ENCODE peak calls at places on chromosomes 1 and 21, in six cellular contexts. E, J, B, R, T and K are unnamed samples.

GRCh38 chr1:220732621-220733020 is 15.5 kb upstream of the MTARC2 start:
- DNase-seq in E (no peak), J (no peak), B (no peak), R (no peak), T (no peak), K (no peak)

GRCh38 chr1:205480349-205481278 is 23.9 kb upstream of the CDK18 start:
- DNase-seq in E (no peak), J (no peak), B (no peak), R (no peak), T (peak), K (no peak)

GRCh38 chr1:175422122-175422521 is 229.5 kb upstream of the KIAA0040 start:
- DNase-seq in E (no peak), J (no peak), B (no peak), R (no peak), T (no peak), K (no peak)

GRCh38 chr1:22978299-22978698 is 5.6 kb upstream of the LACTBL1 start:
- DNase-seq in E (no peak), J (no peak), B (no peak), R (no peak), T (no peak), K (no peak)

GRCh38 chr1:16615253-16616252 is 2.2 kb upstream of the NBPF1 start:
- DNase-seq in E (no peak), J (no peak), B (peak), R (no peak), T (no peak), K (no peak)

GRCh38 chr1:190172636-190173410 is 304.8 kb downstream of the BRINP3 start:
- DNase-seq in E (no peak), J (no peak), B (no peak), R (peak), T (no peak), K (no peak)

GRCh38 chr21:33655591-33656221 is 13.4 kb downstream of the ITSN1 start:
- DNase-seq in E (no peak), J (no peak), B (peak), R (no peak), T (no peak), K (no peak)

GRCh38 chr1:41955461-41956159 is 36.9 kb upstream of the HIVEP3 start:
- DNase-seq in E (no peak), J (peak), B (no peak), R (no peak), T (peak), K (no peak)

GRCh38 chr1:198620951-198621824 is 17.7 kb upstream of the PTPRC start:
- DNase-seq in E (no peak), J (no peak), B (no peak), R (no peak), T (peak), K (peak)

GRCh38 chr1:224219612-224220011 is 36.6 kb downstream of the DEGS1 start:
- DNase-seq in E (no peak), J (no peak), B (no peak), R (no peak), T (no peak), K (no peak)

GRCh38 chr1:110477041-110477440 is 26.1 kb downstream of the PROK1 start:
- DNase-seq in E (peak), J (no peak), B (no peak), R (no peak), T (no peak), K (no peak)

GRCh38 chr21:46149205-46149901 is 6.0 kb downstream of the FTCD start:
- DNase-seq in E (peak), J (no peak), B (no peak), R (no peak), T (no peak), K (no peak)

GRCh38 chr1:155202198-155202597 is 5.5 kb downstream of the THBS3 start:
- DNase-seq in E (no peak), J (no peak), B (no peak), R (no peak), T (no peak), K (no peak)

GRCh38 chr1:50989694-50990093 is 19.6 kb downstream of the CDKN2C start:
- DNase-seq in E (no peak), J (no peak), B (no peak), R (no peak), T (no peak), K (no peak)

GRCh38 chr21:36113647-36114428 is 21.0 kb upstream of the CBR3 start:
- DNase-seq in E (peak), J (no peak), B (no peak), R (no peak), T (no peak), K (peak)

GRCh38 chr1:244388961-244389360 is 62.7 kb downstream of the ADSS2 start:
- DNase-seq in E (no peak), J (no peak), B (no peak), R (no peak), T (no peak), K (no peak)

GRCh38 chr1:63665824-63666223 is 72.6 kb downstream of the PGM1 start:
- DNase-seq in E (no peak), J (no peak), B (no peak), R (no peak), T (no peak), K (no peak)
- TF ChIP-seq POLR2AphosphoS5 in E (no peak), J (no peak), B (no peak), R (no peak), T (no peak), K (no peak)

DNA sequence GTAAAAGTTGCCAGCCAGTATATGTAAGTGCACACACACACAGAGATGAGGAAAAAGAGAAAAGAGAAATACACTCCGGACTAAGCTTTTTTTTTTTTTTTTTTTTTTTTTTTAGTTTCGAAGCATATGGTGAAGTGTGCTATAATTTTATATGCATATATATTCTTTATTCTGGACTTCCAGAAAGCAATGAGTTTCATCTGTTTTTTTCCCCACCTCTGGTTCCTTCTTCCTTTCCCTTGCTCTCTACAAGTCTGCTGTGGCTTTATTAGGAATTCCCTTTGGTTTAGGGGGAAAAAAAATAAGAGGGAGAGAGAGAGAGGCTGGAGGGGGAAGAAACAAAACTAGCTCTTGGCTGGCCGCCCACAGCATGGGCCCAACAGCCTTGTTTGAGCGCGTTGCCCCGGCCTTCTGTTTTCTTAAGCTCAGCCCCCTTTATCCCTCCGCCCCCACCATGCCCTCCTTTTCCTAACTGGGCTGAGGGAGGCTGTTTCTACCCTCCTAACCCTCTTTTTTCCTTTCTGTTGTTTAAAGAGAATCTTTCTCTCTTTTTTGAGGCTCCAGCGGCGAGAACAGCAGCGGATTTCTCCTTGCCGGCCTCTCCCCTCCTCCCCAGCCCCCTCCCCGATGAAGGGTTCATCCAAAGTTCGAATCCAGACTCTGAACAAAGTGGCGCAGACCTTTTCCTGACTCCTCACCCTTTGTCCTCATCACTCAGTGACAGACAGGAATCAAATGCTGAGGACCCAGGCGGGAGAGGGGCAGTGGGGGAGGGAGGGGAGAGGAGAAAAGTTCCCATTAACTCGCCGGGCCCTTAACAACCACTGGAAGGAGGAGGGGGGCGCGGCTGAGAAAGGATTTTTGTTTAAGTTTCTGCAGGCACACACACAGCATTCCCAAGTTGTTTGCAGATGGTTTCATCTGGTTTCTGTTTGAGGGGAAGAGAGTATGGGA is 29.7 kb downstream of the PBX1 start:
- DNase-seq in E (no peak), J (no peak), B (no peak), R (peak), T (no peak), K (no peak)
- TF ChIP-seq GABPA in E (no peak), J (no peak), B (no peak), R (no peak), T (no peak), K (no peak)

GRCh38 chr21:15190837-15191236 is 126.0 kb upstream of the NRIP1 start:
- DNase-seq in E (no peak), J (no peak), B (no peak), R (no peak), T (no peak), K (no peak)
- TF ChIP-seq POLR2AphosphoS5 in E (no peak), J (no peak), B (no peak), R (no peak), T (no peak), K (no peak)

DNA sequence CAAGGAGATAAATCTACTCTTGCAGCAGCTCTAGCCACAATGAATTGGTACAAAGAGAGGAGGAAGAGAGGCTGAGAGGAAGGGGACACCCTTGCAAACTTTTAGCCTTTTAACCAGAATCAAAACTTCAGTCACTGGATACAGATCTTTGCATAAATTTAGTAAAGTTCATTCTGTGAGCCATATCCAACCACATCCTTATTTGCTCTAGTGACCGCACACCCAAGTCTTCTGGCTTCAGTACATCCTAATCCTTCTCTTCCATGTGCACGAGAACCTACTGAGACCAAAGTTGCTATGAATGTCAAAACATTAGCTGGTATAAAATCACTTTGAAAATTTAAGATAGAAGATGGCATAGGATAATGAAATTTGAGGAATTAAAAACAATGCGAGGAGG is 21.9 kb upstream of the PLD5 start:
- DNase-seq in E (no peak), J (no peak), B (no peak), R (no peak), T (no peak), K (no peak)
- TF ChIP-seq GABPA in E (no peak), J (no peak), B (no peak), R (no peak), T (no peak), K (no peak)

DNA sequence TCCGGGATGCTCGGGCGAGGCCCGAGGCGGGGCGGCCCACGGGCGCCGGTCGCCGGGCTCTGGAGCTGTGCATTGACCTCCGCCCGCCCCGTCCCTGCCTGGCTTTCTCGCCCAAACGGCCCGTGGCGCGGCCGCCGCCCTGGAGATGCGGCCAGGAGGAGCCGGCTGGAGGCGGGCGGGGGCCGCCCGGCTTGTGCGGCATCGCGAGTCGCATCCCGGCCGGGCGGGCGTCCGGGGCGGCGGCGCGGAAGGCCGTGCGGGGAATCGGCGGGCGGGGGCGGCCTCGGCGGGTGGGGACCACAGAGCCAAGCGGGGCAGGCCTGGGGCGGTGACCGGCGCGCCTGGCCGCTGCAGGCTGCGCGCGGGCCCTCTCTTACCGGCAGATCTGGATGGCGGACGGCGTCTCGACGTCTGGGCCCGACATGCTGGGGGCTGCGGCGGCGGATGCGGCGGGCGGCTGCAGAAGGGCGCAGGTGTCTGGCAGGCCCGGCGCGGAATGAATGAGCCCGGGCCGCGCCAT is 627 bp downstream of the ACOT7 start:
- DNase-seq in E (no peak), J (no peak), B (peak), R (no peak), T (no peak), K (no peak)
- TF ChIP-seq POLR2AphosphoS5 in E (peak), J (no peak), B (no peak), R (peak), T (no peak), K (no peak)

GRCh38 chr1:13583964-13584791 is 546 bp downstream of the PDPN start:
- DNase-seq in E (no peak), J (no peak), B (no peak), R (no peak), T (no peak), K (no peak)
- TF ChIP-seq GABPA in E (no peak), J (no peak), B (no peak), R (no peak), T (no peak), K (no peak)

DNA sequence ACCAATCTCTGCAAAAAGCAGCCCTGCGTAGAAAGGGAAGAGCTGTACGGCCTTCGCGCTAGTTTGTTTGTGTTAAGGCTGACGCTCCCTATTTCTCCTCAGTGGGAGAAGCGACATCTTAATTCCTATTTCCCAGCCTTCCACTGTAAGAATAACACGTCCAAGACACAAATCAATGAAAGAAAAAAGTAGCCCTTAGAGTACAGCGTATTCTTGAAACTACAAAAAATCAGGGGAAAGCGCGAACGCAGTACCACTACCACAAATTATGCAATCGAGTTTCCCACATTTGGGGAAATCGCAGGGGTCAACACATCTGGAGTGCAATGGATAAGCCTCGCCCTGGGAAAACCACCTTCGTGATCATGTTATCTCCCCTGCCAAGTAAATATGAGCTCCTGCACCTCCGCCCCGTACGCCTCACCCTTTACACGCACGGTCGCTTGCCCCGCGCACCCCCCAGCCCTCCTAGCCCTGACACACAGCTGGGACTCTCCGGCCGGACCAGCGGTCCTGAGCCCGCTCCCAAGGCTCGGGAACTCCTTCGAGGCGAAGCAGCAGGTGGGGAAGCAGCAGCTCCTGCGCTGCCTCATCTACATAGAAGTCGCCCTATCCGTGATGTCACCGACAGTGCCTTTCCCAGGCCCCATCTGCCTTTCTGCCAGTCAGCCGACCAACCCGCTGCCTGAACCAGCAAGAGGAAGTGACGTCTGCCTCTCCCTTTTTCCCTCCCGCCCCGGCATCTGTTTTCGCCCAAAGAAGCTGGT is 94.7 kb downstream of the PPIAL4G start:
- DNase-seq in E (peak), J (peak), B (peak), R (peak), T (peak), K (peak)
- TF ChIP-seq POLR2AphosphoS5 in E (peak), J (peak), B (peak), R (no peak), T (peak), K (peak)

GRCh38 chr1:75502776-75503175 is 108.1 kb downstream of the SLC44A5 start:
- DNase-seq in E (no peak), J (no peak), B (peak), R (no peak), T (no peak), K (no peak)

GRCh38 chr1:75501565-75501964 is 109.3 kb downstream of the SLC44A5 start:
- DNase-seq in E (no peak), J (no peak), B (peak), R (peak), T (no peak), K (no peak)

GRCh38 chr1:75503221-75503974 is 107.5 kb downstream of the SLC44A5 start:
- DNase-seq in E (no peak), J (no peak), B (no peak), R (no peak), T (no peak), K (no peak)
- TF ChIP-seq GABPA in E (no peak), J (no peak), B (no peak), R (no peak), T (no peak), K (no peak)